ENCODE peak calls at places on chromosomes 6 and 20, in five cellular contexts. One of them, this sample, is unnamed.
A peak's percentile ranks its signal among the peaks of the same experiment; 100 is the strongest.

GRCh38 chr20:23727016-23727415 is 23.7 kb downstream of the CST1 start:
- DNase-seq in iPS DF 19.7: no peak
- DNase-seq in CD4-positive, alpha-beta T cell: no peak
- DNase-seq in omental fat pad: no peak
- DNase-seq in right cardiac atrium: no peak
- DNase-seq in this sample: no peak

GRCh38 chr6:101614774-101615173 is 221.3 kb downstream of the GRIK2 start:
- DNase-seq in iPS DF 19.7: peak; percentile 92
- DNase-seq in CD4-positive, alpha-beta T cell: no peak
- DNase-seq in omental fat pad: no peak
- DNase-seq in right cardiac atrium: no peak
- DNase-seq in this sample: no peak

GRCh38 chr6:23659125-23659524 is 466.9 kb upstream of the NRSN1 start:
- DNase-seq in iPS DF 19.7: peak; percentile 17
- DNase-seq in CD4-positive, alpha-beta T cell: no peak
- DNase-seq in omental fat pad: no peak
- DNase-seq in right cardiac atrium: no peak
- DNase-seq in this sample: no peak

GRCh38 chr6:89111933-89112332 is 5.9 kb downstream of the SRSF12 start:
- DNase-seq in iPS DF 19.7: no peak
- DNase-seq in CD4-positive, alpha-beta T cell: no peak
- DNase-seq in omental fat pad: no peak
- DNase-seq in right cardiac atrium: no peak
- DNase-seq in this sample: no peak

GRCh38 chr6:5996701-5997419 is 9.9 kb downstream of the NRN1 start:
- DNase-seq in iPS DF 19.7: no peak
- DNase-seq in CD4-positive, alpha-beta T cell: no peak
- DNase-seq in omental fat pad: no peak
- DNase-seq in right cardiac atrium: peak; percentile 59
- DNase-seq in this sample: no peak

GRCh38 chr20:47951521-47951951 is 166.3 kb upstream of the SULF2 start:
- DNase-seq in iPS DF 19.7: no peak
- DNase-seq in CD4-positive, alpha-beta T cell: no peak
- DNase-seq in omental fat pad: no peak
- DNase-seq in right cardiac atrium: no peak
- DNase-seq in this sample: no peak

GRCh38 chr6:104828478-104828877 is 31.2 kb downstream of the HACE1 start:
- DNase-seq in iPS DF 19.7: no peak
- DNase-seq in CD4-positive, alpha-beta T cell: no peak
- DNase-seq in omental fat pad: no peak
- DNase-seq in right cardiac atrium: no peak
- DNase-seq in this sample: no peak

GRCh38 chr6:162943369-162943768 is 215.6 kb downstream of the PACRG start:
- DNase-seq in iPS DF 19.7: no peak
- DNase-seq in CD4-positive, alpha-beta T cell: no peak
- DNase-seq in omental fat pad: no peak
- DNase-seq in right cardiac atrium: no peak
- DNase-seq in this sample: no peak

GRCh38 chr6:16985484-16986284 is 116.2 kb upstream of the STMND1 start:
- DNase-seq in iPS DF 19.7: no peak
- DNase-seq in CD4-positive, alpha-beta T cell: no peak
- DNase-seq in omental fat pad: no peak
- DNase-seq in right cardiac atrium: peak; percentile 63
- DNase-seq in this sample: no peak

GRCh38 chr6:161115468-161115867 is 123.9 kb downstream of the MAP3K4 start:
- DNase-seq in iPS DF 19.7: no peak
- DNase-seq in CD4-positive, alpha-beta T cell: no peak
- DNase-seq in omental fat pad: no peak
- DNase-seq in right cardiac atrium: no peak
- DNase-seq in this sample: no peak

GRCh38 chr20:17995967-17996819 is 27.4 kb downstream of the MGME1 start:
- DNase-seq in iPS DF 19.7: no peak
- DNase-seq in CD4-positive, alpha-beta T cell: peak; percentile 9
- DNase-seq in omental fat pad: no peak
- DNase-seq in right cardiac atrium: no peak
- DNase-seq in this sample: no peak

GRCh38 chr6:139588076-139588639 is 213.7 kb upstream of the CITED2 start:
- DNase-seq in iPS DF 19.7: no peak
- DNase-seq in CD4-positive, alpha-beta T cell: no peak
- DNase-seq in omental fat pad: no peak
- DNase-seq in right cardiac atrium: no peak
- DNase-seq in this sample: no peak

GRCh38 chr20:11229772-11230171 is 556.0 kb upstream of the JAG1 start:
- DNase-seq in iPS DF 19.7: no peak
- DNase-seq in CD4-positive, alpha-beta T cell: no peak
- DNase-seq in omental fat pad: no peak
- DNase-seq in right cardiac atrium: peak; percentile 85
- DNase-seq in this sample: no peak

GRCh38 chr20:33568378-33569289 is 78.7 kb downstream of the CBFA2T2 start:
- DNase-seq in iPS DF 19.7: peak; percentile 93
- DNase-seq in CD4-positive, alpha-beta T cell: no peak
- DNase-seq in omental fat pad: no peak
- DNase-seq in right cardiac atrium: peak; percentile 82
- DNase-seq in this sample: peak; percentile 61

GRCh38 chr20:37223053-37223452 is 38.6 kb downstream of the GHRH start:
- DNase-seq in iPS DF 19.7: no peak
- DNase-seq in CD4-positive, alpha-beta T cell: no peak
- DNase-seq in omental fat pad: no peak
- DNase-seq in right cardiac atrium: no peak
- DNase-seq in this sample: no peak

GRCh38 chr20:52193886-52194545 is 2.4 kb upstream of the ZFP64 start:
- DNase-seq in iPS DF 19.7: no peak
- DNase-seq in CD4-positive, alpha-beta T cell: no peak
- DNase-seq in omental fat pad: no peak
- DNase-seq in right cardiac atrium: no peak
- DNase-seq in this sample: no peak

GRCh38 chr6:160041608-160042007 is 72.7 kb downstream of the IGF2R start:
- DNase-seq in iPS DF 19.7: no peak
- DNase-seq in CD4-positive, alpha-beta T cell: no peak
- DNase-seq in omental fat pad: no peak
- DNase-seq in right cardiac atrium: peak; percentile 83
- DNase-seq in this sample: no peak

GRCh38 chr6:43933111-43933885 is 163.3 kb downstream of the VEGFA start:
- DNase-seq in iPS DF 19.7: no peak
- DNase-seq in CD4-positive, alpha-beta T cell: no peak
- DNase-seq in omental fat pad: no peak
- DNase-seq in right cardiac atrium: peak; percentile 17
- DNase-seq in this sample: no peak

GRCh38 chr6:69732640-69733039 is 64.2 kb downstream of the LMBRD1 start:
- DNase-seq in iPS DF 19.7: no peak
- DNase-seq in CD4-positive, alpha-beta T cell: no peak
- DNase-seq in omental fat pad: no peak
- DNase-seq in right cardiac atrium: no peak
- DNase-seq in this sample: no peak

GRCh38 chr6:137927777-137928218 is 60.7 kb downstream of the TNFAIP3 start:
- DNase-seq in iPS DF 19.7: no peak
- DNase-seq in CD4-positive, alpha-beta T cell: peak; percentile 45
- DNase-seq in omental fat pad: no peak
- DNase-seq in right cardiac atrium: no peak
- DNase-seq in this sample: no peak

GRCh38 chr6:135576055-135576454 is 78.5 kb upstream of the AHI1 start:
- DNase-seq in iPS DF 19.7: no peak
- DNase-seq in CD4-positive, alpha-beta T cell: no peak
- DNase-seq in omental fat pad: no peak
- DNase-seq in right cardiac atrium: no peak
- DNase-seq in this sample: no peak

GRCh38 chr6:36914227-36914794 is 28.6 kb downstream of the C6orf89 start:
- DNase-seq in iPS DF 19.7: peak; percentile 48
- DNase-seq in CD4-positive, alpha-beta T cell: no peak
- DNase-seq in omental fat pad: no peak
- DNase-seq in right cardiac atrium: peak; percentile 68
- DNase-seq in this sample: no peak

GRCh38 chr6:160767019-160767646 is 65.1 kb downstream of the PLG start:
- DNase-seq in iPS DF 19.7: no peak
- DNase-seq in CD4-positive, alpha-beta T cell: peak; percentile 17
- DNase-seq in omental fat pad: no peak
- DNase-seq in right cardiac atrium: peak; percentile 83
- DNase-seq in this sample: peak; percentile 59

GRCh38 chr6:147287869-147288271 is 83.7 kb downstream of the STXBP5 start:
- DNase-seq in iPS DF 19.7: no peak
- DNase-seq in CD4-positive, alpha-beta T cell: no peak
- DNase-seq in omental fat pad: no peak
- DNase-seq in right cardiac atrium: no peak
- DNase-seq in this sample: no peak

GRCh38 chr20:42258568-42258967 is 640.4 kb upstream of the CHD6 start:
- DNase-seq in iPS DF 19.7: no peak
- DNase-seq in CD4-positive, alpha-beta T cell: no peak
- DNase-seq in omental fat pad: no peak
- DNase-seq in right cardiac atrium: no peak
- DNase-seq in this sample: no peak

GRCh38 chr20:15091417-15092017 is 754.1 kb upstream of the FLRT3 start:
- DNase-seq in iPS DF 19.7: no peak
- DNase-seq in CD4-positive, alpha-beta T cell: no peak
- DNase-seq in omental fat pad: no peak
- DNase-seq in right cardiac atrium: no peak
- DNase-seq in this sample: no peak

GRCh38 chr6:593139-593906 is 63.6 kb downstream of the HUS1B start:
- DNase-seq in iPS DF 19.7: no peak
- DNase-seq in CD4-positive, alpha-beta T cell: peak; percentile 52
- DNase-seq in omental fat pad: peak; percentile 59
- DNase-seq in right cardiac atrium: peak; percentile 65
- DNase-seq in this sample: peak; percentile 28

GRCh38 chr6:106913676-106914280 is 60.8 kb downstream of the CD24 start:
- DNase-seq in iPS DF 19.7: no peak
- DNase-seq in CD4-positive, alpha-beta T cell: no peak
- DNase-seq in omental fat pad: no peak
- DNase-seq in right cardiac atrium: no peak
- DNase-seq in this sample: no peak

GRCh38 chr6:125787791-125788190 is 3.0 kb upstream of the NCOA7 start:
- DNase-seq in iPS DF 19.7: no peak
- DNase-seq in CD4-positive, alpha-beta T cell: no peak
- DNase-seq in omental fat pad: no peak
- DNase-seq in right cardiac atrium: no peak
- DNase-seq in this sample: no peak

GRCh38 chr6:41655706-41656668 is 17.7 kb downstream of the MDFI start:
- DNase-seq in iPS DF 19.7: no peak
- DNase-seq in CD4-positive, alpha-beta T cell: no peak
- DNase-seq in omental fat pad: no peak
- DNase-seq in right cardiac atrium: peak; percentile 60
- DNase-seq in this sample: no peak

GRCh38 chr6:22129751-22130150 is 167.1 kb downstream of the PRL start:
- DNase-seq in iPS DF 19.7: no peak
- DNase-seq in CD4-positive, alpha-beta T cell: no peak
- DNase-seq in omental fat pad: no peak
- DNase-seq in right cardiac atrium: no peak
- DNase-seq in this sample: no peak

GRCh38 chr20:34111057-34111711 is 859 bp downstream of the EIF2S2 start:
- DNase-seq in iPS DF 19.7: no peak
- DNase-seq in CD4-positive, alpha-beta T cell: no peak
- DNase-seq in omental fat pad: no peak
- DNase-seq in right cardiac atrium: peak; percentile 63
- DNase-seq in this sample: no peak

GRCh38 chr6:41200901-41201783 is at the start of gene TREML2:
- DNase-seq in iPS DF 19.7: no peak
- DNase-seq in CD4-positive, alpha-beta T cell: peak; percentile 4
- DNase-seq in omental fat pad: no peak
- DNase-seq in right cardiac atrium: peak; percentile 45
- DNase-seq in this sample: no peak